ENCODE peak calls at places on chromosomes 6 and 20, in nine cellular contexts. F, Z, W, J, U, I, N, Q and X are unnamed samples.

GRCh38 chr6:18121580-18122127 is 823 bp downstream of the NHLRC1 start:
- DNase-seq in F (no peak), Z (peak), W (no peak), J (no peak), U (no peak), I (no peak), N (peak), Q (no peak), X (no peak)

GRCh38 chr6:36445651-36446050 is 2.9 kb downstream of the KCTD20 start:
- DNase-seq in F (no peak), Z (no peak), W (no peak), J (no peak), U (no peak), I (no peak), N (no peak), Q (no peak), X (no peak)

GRCh38 chr6:36625161-36625919 is 31.2 kb downstream of the SRSF3 start:
- DNase-seq in F (no peak), Z (no peak), W (no peak), J (peak), U (peak), I (no peak), N (no peak), Q (no peak), X (peak)

GRCh38 chr6:120198033-120198432 is 848.5 kb upstream of the MAN1A1 start:
- DNase-seq in F (no peak), Z (no peak), W (no peak), J (peak), U (peak), I (no peak), N (no peak), Q (no peak), X (peak)

GRCh38 chr6:17012421-17013225 is 89.2 kb upstream of the STMND1 start:
- DNase-seq in F (no peak), Z (no peak), W (no peak), J (peak), U (peak), I (peak), N (peak), Q (no peak), X (peak)

GRCh38 chr6:107129370-107129925 is 14.1 kb upstream of the BEND3 start:
- DNase-seq in F (no peak), Z (no peak), W (no peak), J (no peak), U (no peak), I (no peak), N (no peak), Q (no peak), X (no peak)

GRCh38 chr6:138588805-138589434 is 89.6 kb upstream of the NHSL1 start:
- DNase-seq in F (peak), Z (peak), W (no peak), J (peak), U (peak), I (no peak), N (peak), Q (peak), X (peak)

GRCh38 chr20:36181934-36182603 is 27.5 kb downstream of the EPB41L1 start:
- DNase-seq in F (no peak), Z (no peak), W (no peak), J (peak), U (peak), I (no peak), N (no peak), Q (no peak), X (no peak)

GRCh38 chr6:41818271-41819054 is 31.0 kb downstream of the TOMM6 start:
- DNase-seq in F (no peak), Z (no peak), W (no peak), J (no peak), U (no peak), I (no peak), N (no peak), Q (no peak), X (peak)

GRCh38 chr6:168042426-168043192 is 36.4 kb downstream of the FRMD1 start:
- DNase-seq in F (no peak), Z (no peak), W (no peak), J (no peak), U (no peak), I (no peak), N (no peak), Q (no peak), X (no peak)

GRCh38 chr20:21607971-21608735 is 94.3 kb upstream of the NKX2-2 start:
- DNase-seq in F (peak), Z (peak), W (no peak), J (no peak), U (no peak), I (no peak), N (no peak), Q (no peak), X (no peak)

GRCh38 chr6:130602151-130602770 is 224.9 kb upstream of the SMLR1 start:
- DNase-seq in F (no peak), Z (no peak), W (no peak), J (peak), U (peak), I (peak), N (no peak), Q (peak), X (peak)

GRCh38 chr6:10276106-10276505 is 138.8 kb downstream of the TFAP2A start:
- DNase-seq in F (no peak), Z (no peak), W (no peak), J (no peak), U (no peak), I (no peak), N (no peak), Q (no peak), X (peak)

GRCh38 chr6:41049548-41049947 is 3.5 kb upstream of the APOBEC2 start:
- DNase-seq in F (no peak), Z (no peak), W (no peak), J (no peak), U (no peak), I (no peak), N (no peak), Q (no peak), X (peak)

GRCh38 chr6:15462717-15463525 is 199.9 kb downstream of the DTNBP1 start:
- DNase-seq in F (no peak), Z (no peak), W (no peak), J (peak), U (peak), I (no peak), N (no peak), Q (no peak), X (no peak)

GRCh38 chr6:87151786-87152527 is 3.4 kb upstream of the ZNF292 start:
- DNase-seq in F (peak), Z (peak), W (peak), J (peak), U (peak), I (no peak), N (peak), Q (no peak), X (peak)

GRCh38 chr6:107489636-107490567 is at the start of gene SOBP:
- DNase-seq in F (peak), Z (peak), W (peak), J (peak), U (peak), I (no peak), N (peak), Q (no peak), X (peak)

GRCh38 chr6:128822271-128822670 is 60.7 kb upstream of the LAMA2 start:
- DNase-seq in F (no peak), Z (peak), W (no peak), J (peak), U (peak), I (no peak), N (no peak), Q (no peak), X (no peak)

GRCh38 chr6:137728386-137729349 is 138.4 kb upstream of the TNFAIP3 start:
- DNase-seq in F (peak), Z (no peak), W (peak), J (peak), U (peak), I (peak), N (no peak), Q (no peak), X (peak)

GRCh38 chr6:13370623-13371022 is 42.3 kb upstream of the TBC1D7 start:
- DNase-seq in F (no peak), Z (no peak), W (no peak), J (no peak), U (no peak), I (no peak), N (no peak), Q (no peak), X (peak)

GRCh38 chr6:125200986-125201385 is 47.4 kb downstream of the TPD52L1 start:
- DNase-seq in F (no peak), Z (no peak), W (no peak), J (no peak), U (no peak), I (no peak), N (no peak), Q (no peak), X (no peak)

GRCh38 chr6:97726378-97726777 is 443.4 kb upstream of the MMS22L start:
- DNase-seq in F (no peak), Z (no peak), W (no peak), J (no peak), U (no peak), I (no peak), N (peak), Q (no peak), X (peak)

GRCh38 chr6:146526192-146526591 is 17.4 kb upstream of the RAB32 start:
- DNase-seq in F (no peak), Z (no peak), W (no peak), J (no peak), U (peak), I (no peak), N (no peak), Q (no peak), X (peak)
- TF ChIP-seq CTCF in F (no peak), Z (no peak), W (no peak), J (peak), U (peak), I (no peak), N (peak), Q (no peak), X (peak)

GRCh38 chr6:34143196-34143883 is 2.5 kb downstream of the GRM4 start:
- DNase-seq in F (no peak), Z (no peak), W (peak), J (no peak), U (no peak), I (no peak), N (no peak), Q (no peak), X (no peak)

GRCh38 chr6:34145161-34146020 is 496 bp downstream of the GRM4 start:
- DNase-seq in F (no peak), Z (peak), W (peak), J (peak), U (peak), I (no peak), N (peak), Q (no peak), X (peak)

GRCh38 chr6:34144581-34145160 is 1.2 kb downstream of the GRM4 start:
- DNase-seq in F (no peak), Z (no peak), W (peak), J (no peak), U (no peak), I (no peak), N (no peak), Q (no peak), X (no peak)

GRCh38 chr6:34142599-34142998 is 3.3 kb downstream of the GRM4 start:
- DNase-seq in F (no peak), Z (no peak), W (peak), J (no peak), U (no peak), I (no peak), N (peak), Q (no peak), X (peak)

GRCh38 chr6:34143884-34144580 is 1.9 kb downstream of the GRM4 start:
- DNase-seq in F (no peak), Z (no peak), W (peak), J (no peak), U (no peak), I (no peak), N (peak), Q (no peak), X (peak)
- H3K4me3 ChIP-seq in F (no peak), Z (no peak), W (peak), J (no peak), U (peak), I (peak), N (peak), Q (no peak), X (no peak)

GRCh38 chr6:101396552-101397173 is 3.2 kb downstream of the GRIK2 start:
- DNase-seq in F (peak), Z (peak), W (peak), J (peak), U (peak), I (no peak), N (peak), Q (no peak), X (peak)

GRCh38 chr6:101395345-101395744 is 1.8 kb downstream of the GRIK2 start:
- DNase-seq in F (no peak), Z (no peak), W (no peak), J (no peak), U (no peak), I (no peak), N (no peak), Q (no peak), X (no peak)

GRCh38 chr6:101391772-101392560 is 1.5 kb upstream of the GRIK2 start:
- DNase-seq in F (no peak), Z (no peak), W (no peak), J (no peak), U (no peak), I (no peak), N (peak), Q (no peak), X (peak)

GRCh38 chr6:101392561-101393230 is 812 bp upstream of the GRIK2 start:
- DNase-seq in F (no peak), Z (no peak), W (peak), J (no peak), U (no peak), I (no peak), N (peak), Q (no peak), X (no peak)

GRCh38 chr6:101393291-101394251 is at the start of gene GRIK2:
- DNase-seq in F (no peak), Z (peak), W (peak), J (peak), U (no peak), I (no peak), N (peak), Q (no peak), X (peak)
- TF ChIP-seq CTCF in F (no peak), Z (no peak), W (peak), J (peak), U (no peak), I (peak), N (peak), Q (peak), X (peak)

GRCh38 chr6:158819977-158820632 is 937 bp upstream of the EZR start:
- DNase-seq in F (no peak), Z (no peak), W (no peak), J (no peak), U (peak), I (no peak), N (no peak), Q (no peak), X (peak)
- H3K4me3 ChIP-seq in F (no peak), Z (no peak), W (no peak), J (no peak), U (peak), I (peak), N (peak), Q (no peak), X (no peak)